ENCODE peak calls at places on chromosomes 13 and 19, in nine cellular contexts. S is sigmoid colon, C is transverse colon, P is right lobe of liver, Q is HepG2, Z is Peyer's patch, D is thyroid gland, N is upper lobe of left lung, X is A549. T is an unnamed sample. For H3K4me1, the result is how much of the 10 kb centered on the place peaks cover.

GRCh38 chr13:112689498-112690241 is at the start of gene ATP11A:
- DNase-seq in C (peak), S (peak), X (peak), D (peak), Q (peak), Z (peak), N (peak), P (peak), T (peak)

GRCh38 chr13:44274838-44275237 is 98.8 kb upstream of the SERP2 start:
- DNase-seq in C (no peak), P (no peak), N (no peak), D (no peak), Z (no peak), Q (no peak), S (no peak), X (no peak), T (no peak)

GRCh38 chr19:8575467-8575997 is 1.7 kb downstream of the MYO1F start:
- DNase-seq in D (no peak), Q (no peak), P (no peak), S (no peak), Z (peak), X (peak), C (peak), N (peak), T (no peak)

GRCh38 chr19:43634516-43634876 is 5.2 kb downstream of the CADM4 start:
- DNase-seq in P (no peak), Z (no peak), N (no peak), X (no peak), S (no peak), Q (no peak), D (no peak), C (no peak), T (no peak)

GRCh38 chr19:29098863-29099481 is 114.0 kb downstream of the UQCRFS1 start:
- DNase-seq in D (peak), C (peak), N (peak), P (no peak), S (peak), Q (no peak), Z (peak), X (peak), T (peak)

GRCh38 chr19:47729799-47730520 is 15.4 kb upstream of the NOP53 start:
- DNase-seq in C (peak), P (peak), X (peak), N (peak), S (peak), Z (peak), Q (peak), D (peak), T (peak)

GRCh38 chr19:27776020-27776419 is 1436.9 kb downstream of the UQCRFS1 start:
- DNase-seq in C (no peak), P (no peak), X (peak), S (no peak), Q (no peak), N (peak), Z (no peak), D (no peak), T (no peak)

GRCh38 chr19:55117636-55118391 is at the start of gene PPP1R12C:
- DNase-seq in Q (peak), D (peak), N (peak), C (peak), X (peak), Z (peak), S (peak), P (peak), T (peak)

GRCh38 chr19:45451850-45452387 is 15.9 kb upstream of the FOSB start:
- DNase-seq in Z (no peak), S (no peak), P (no peak), D (no peak), N (no peak), Q (no peak), C (no peak), X (no peak), T (no peak)

GRCh38 chr13:24178847-24179845 is 18.6 kb downstream of the SPATA13 start:
- DNase-seq in S (no peak), Q (no peak), C (no peak), X (no peak), D (no peak), Z (no peak), N (no peak), P (no peak), T (no peak)

GRCh38 chr13:35549481-35549880 is 73.0 kb upstream of the MAB21L1 start:
- DNase-seq in Z (no peak), N (no peak), D (no peak), S (no peak), C (no peak), Q (peak), X (peak), P (no peak), T (no peak)

GRCh38 chr19:4971424-4971793 is 2.5 kb downstream of the KDM4B start:
- DNase-seq in Q (peak), Z (peak), P (peak), S (peak), X (no peak), N (no peak), D (peak), C (peak), T (peak)

GRCh38 chr19:13844130-13844631 is 32.8 kb upstream of the NANOS3 start:
- DNase-seq in Q (no peak), N (no peak), S (no peak), C (no peak), X (peak), Z (no peak), P (no peak), D (no peak), T (no peak)

GRCh38 chr13:90232291-90232690 is 1115.2 kb upstream of the MIR17HG start:
- DNase-seq in C (no peak), P (no peak), D (no peak), Z (no peak), N (no peak), Q (no peak), S (no peak), X (no peak), T (no peak)

GRCh38 chr13:90238433-90238832 is 1109.1 kb upstream of the MIR17HG start:
- DNase-seq in Z (no peak), D (no peak), X (no peak), C (no peak), P (no peak), N (no peak), S (no peak), Q (no peak), T (no peak)

GRCh38 chr13:90239130-90239529 is 1108.4 kb upstream of the MIR17HG start:
- DNase-seq in Z (no peak), N (no peak), S (no peak), Q (no peak), P (no peak), D (no peak), C (no peak), X (no peak), T (no peak)

GRCh38 chr13:90233933-90234672 is 1113.4 kb upstream of the MIR17HG start:
- DNase-seq in Z (no peak), C (no peak), N (no peak), P (no peak), Q (no peak), D (no peak), X (no peak), S (no peak), T (no peak)

GRCh38 chr13:90237852-90238251 is 1109.6 kb upstream of the MIR17HG start:
- DNase-seq in C (no peak), S (no peak), D (no peak), Q (no peak), Z (no peak), N (no peak), X (no peak), P (no peak), T (no peak)
- H3K27ac ChIP-seq in C (no peak), S (no peak), D (no peak), Q (no peak), Z (no peak), N (no peak), X (no peak), P (no peak), T (no peak)

GRCh38 chr13:48151343-48151742 is 56.4 kb upstream of the MED4 start:
- DNase-seq in S (no peak), Q (no peak), Z (no peak), D (no peak), P (no peak), N (no peak), C (no peak), X (no peak), T (no peak)
- H3K4me1 ChIP-seq in S (under half), Q (under half), Z (under half), D (under half), P (under half), N (under half), C (under half), X (under half), T (under half)

DNA sequence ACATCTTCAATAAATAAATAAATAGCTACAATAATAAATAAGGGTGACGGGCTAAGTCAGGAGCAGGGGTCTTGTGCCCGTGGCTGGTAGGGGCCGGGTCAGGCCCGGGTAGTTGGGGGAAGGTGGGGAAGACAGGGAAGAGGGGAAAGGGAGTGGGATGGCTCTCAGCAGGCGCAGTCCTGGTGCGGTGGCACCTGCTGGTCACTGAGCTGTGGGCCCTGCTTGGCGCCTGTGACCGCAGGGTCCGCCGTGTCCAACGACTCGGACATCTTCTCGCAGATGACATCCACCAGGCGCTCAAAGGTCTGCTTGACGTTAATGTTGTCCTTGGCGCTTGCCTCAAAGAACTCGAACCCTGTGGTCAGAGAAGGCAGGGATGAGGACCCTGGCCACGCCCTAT is 4.3 kb downstream of the MPV17L2 start:
- DNase-seq in D (no peak), N (no peak), X (no peak), Q (no peak), P (no peak), C (no peak), Z (no peak), S (no peak), T (no peak)
- TF ChIP-seq POLR2A in D (no peak), N (no peak), X (no peak), Q (no peak), P (no peak), C (no peak), Z (no peak), S (no peak), T (no peak)

GRCh38 chr19:39937094-39937493 is 2.7 kb upstream of the FCGBP start:
- DNase-seq in N (no peak), Z (no peak), P (no peak), C (no peak), D (no peak), S (no peak), Q (no peak), X (no peak), T (no peak)
- H3K27ac ChIP-seq in N (no peak), Z (peak), P (no peak), C (peak), D (no peak), S (no peak), Q (no peak), X (peak), T (no peak)

GRCh38 chr13:30493670-30494381 is 28.1 kb upstream of the HMGB1 start:
- DNase-seq in X (no peak), P (no peak), D (no peak), Q (no peak), S (no peak), N (no peak), C (no peak), Z (no peak), T (no peak)
- H3K4me1 ChIP-seq in X (under half), P (under half), D (under half), Q (under half), S (under half), N (under half), C (under half), Z (under half), T (under half)

GRCh38 chr19:658059-658839 is 4.8 kb downstream of the RNF126 start:
- DNase-seq in C (no peak), Q (no peak), Z (peak), D (no peak), S (no peak), N (no peak), X (no peak), P (no peak), T (no peak)
- TF ChIP-seq POLR2A in C (no peak), Q (no peak), Z (no peak), D (no peak), S (no peak), N (no peak), X (no peak), P (no peak), T (no peak)

DNA sequence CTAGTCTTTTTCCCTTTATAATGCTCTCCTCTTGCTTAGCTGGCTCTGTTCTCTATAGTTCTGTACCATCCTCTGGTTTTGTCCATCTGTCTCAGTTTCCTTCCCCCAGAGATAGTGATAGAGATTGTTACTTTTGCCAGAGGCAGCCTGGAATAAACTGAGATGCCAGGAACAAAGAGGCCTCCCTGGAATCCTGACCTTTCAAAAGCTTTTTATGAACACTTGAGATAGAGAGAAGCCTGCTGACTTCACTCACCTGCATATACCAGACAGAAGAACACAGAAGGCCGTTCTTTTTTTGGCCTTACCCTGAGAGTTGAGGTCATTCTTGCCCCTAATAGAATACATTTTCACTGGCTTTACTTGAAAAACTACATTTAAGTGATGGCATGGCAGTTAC is 150.2 kb downstream of the LHFPL6 start:
- DNase-seq in Z (no peak), X (no peak), C (no peak), S (no peak), P (no peak), N (no peak), Q (no peak), D (no peak), T (no peak)
- H3K27ac ChIP-seq in Z (peak), X (no peak), C (peak), S (peak), P (no peak), N (no peak), Q (no peak), D (no peak), T (no peak)

GRCh38 chr13:113845055-113845454 is 18.8 kb downstream of the GAS6 start:
- DNase-seq in Z (peak), N (peak), C (peak), Q (peak), P (peak), X (no peak), S (no peak), D (no peak), T (no peak)
- H3K4me1 ChIP-seq in Z (under half), N (under half), C (under half), Q (under half), P (under half), X (under half), S (under half), D (under half), T (under half)

GRCh38 chr13:100298691-100299090 is 209.8 kb downstream of the PCCA start:
- DNase-seq in D (no peak), P (no peak), N (no peak), S (no peak), X (no peak), Z (no peak), Q (no peak), C (no peak), T (no peak)
- TF ChIP-seq POLR2A in D (no peak), P (no peak), N (no peak), S (no peak), X (no peak), Z (no peak), Q (no peak), C (no peak), T (no peak)